ENCODE peak calls at places on chromosomes 7 and 10, in eight cellular contexts. W is tibial nerve, U is thoracic aorta, T is astrocyte of the cerebellum, Y is mesothelial cell of epicardium, J is GM06990, L is cardiac fibroblast, N is endodermal cell. X is an unnamed sample.
A peak's percentile ranks its signal among the peaks of the same experiment; 100 is the strongest.

GRCh38 chr7:42071372-42072261 is 165.4 kb downstream of the GLI3 start:
- DNase-seq in Y (no peak), J (no peak), L (peak; percentile 72), T (peak; percentile 9), U (no peak), W (no peak), N (no peak), X (no peak)

GRCh38 chr10:103416436-103417147 is 20.2 kb downstream of the PDCD11 start:
- DNase-seq in W (peak; percentile 93), T (peak; percentile 50), U (peak; percentile 43), N (peak; percentile 76), Y (no peak), J (peak; percentile 26), L (peak; percentile 84), X (peak; percentile 75)

GRCh38 chr10:86290933-86291615 is 75.5 kb downstream of the GRID1 start:
- DNase-seq in Y (no peak), J (no peak), T (no peak), N (peak; percentile 30), W (no peak), U (no peak), L (no peak), X (peak; percentile 57)

GRCh38 chr10:43226441-43226840 is 40.4 kb downstream of the RASGEF1A start:
- DNase-seq in U (no peak), W (no peak), Y (no peak), J (no peak), N (peak; percentile 24), T (no peak), L (no peak), X (peak; percentile 74)

GRCh38 chr7:38502848-38503247 is 128.3 kb downstream of the AMPH start:
- DNase-seq in T (no peak), W (no peak), U (no peak), Y (no peak), N (no peak), L (no peak), J (no peak), X (no peak)

GRCh38 chr10:132185601-132186487 is 904 bp upstream of the DPYSL4 start:
- DNase-seq in T (no peak), J (no peak), N (peak; percentile 87), U (no peak), Y (no peak), L (peak; percentile 32), W (no peak), X (no peak)

GRCh38 chr10:110040767-110041478 is 33.1 kb downstream of the ADD3 start:
- DNase-seq in N (no peak), U (no peak), L (no peak), W (no peak), T (no peak), J (no peak), Y (no peak), X (no peak)

GRCh38 chr7:138661236-138661635 is 39.9 kb downstream of the SVOPL start:
- DNase-seq in Y (no peak), U (no peak), J (no peak), W (no peak), N (no peak), T (no peak), L (no peak), X (no peak)

GRCh38 chr7:68576366-68576765 is 1021.9 kb upstream of the AUTS2 start:
- DNase-seq in N (no peak), U (no peak), W (no peak), L (no peak), Y (no peak), J (no peak), T (no peak), X (no peak)

GRCh38 chr7:130009848-130010688 is 41.1 kb downstream of the ZC3HC1 start:
- DNase-seq in J (peak; percentile 62), T (no peak), Y (no peak), N (peak; percentile 55), W (no peak), U (no peak), L (peak; percentile 78), X (no peak)

GRCh38 chr7:51256916-51257315 is 59.7 kb downstream of the COBL start:
- DNase-seq in J (no peak), W (no peak), L (no peak), U (no peak), T (no peak), N (peak; percentile 14), Y (no peak), X (peak; percentile 34)

GRCh38 chr10:130003787-130004613 is 39.9 kb upstream of the EBF3 start:
- DNase-seq in L (no peak), T (no peak), U (no peak), J (no peak), Y (no peak), N (no peak), W (no peak), X (peak; percentile 66)

GRCh38 chr10:78299861-78300453 is 266.3 kb downstream of the RPS24 start:
- DNase-seq in T (no peak), U (no peak), J (no peak), N (no peak), L (no peak), W (no peak), Y (no peak), X (no peak)

GRCh38 chr7:18648849-18649758 is 153.6 kb downstream of the HDAC9 start:
- DNase-seq in L (peak; percentile 13), N (no peak), Y (no peak), U (no peak), W (no peak), T (no peak), J (no peak), X (no peak)

GRCh38 chr10:133327651-133328357 is 8.9 kb downstream of the CALY start:
- DNase-seq in J (no peak), U (no peak), Y (no peak), L (no peak), T (no peak), N (peak; percentile 58), W (no peak), X (no peak)

GRCh38 chr10:76333331-76333730 is 901.9 kb downstream of the LRMDA start:
- DNase-seq in J (no peak), U (no peak), N (no peak), Y (no peak), W (no peak), T (no peak), L (no peak), X (no peak)

GRCh38 chr7:23863209-23863798 is 153.3 kb downstream of the STK31 start:
- DNase-seq in Y (no peak), W (no peak), N (peak; percentile 60), T (peak; percentile 31), U (no peak), J (no peak), L (peak; percentile 39), X (no peak)

GRCh38 chr7:101378808-101379207 is 16.1 kb downstream of the COL26A1 start:
- DNase-seq in J (no peak), L (peak; percentile 40), U (no peak), W (no peak), N (peak; percentile 84), T (no peak), Y (peak; percentile 27), X (no peak)

GRCh38 chr7:48084727-48085432 is 4.2 kb upstream of the UPP1 start:
- DNase-seq in T (peak; percentile 98), W (peak; percentile 90), Y (no peak), N (peak; percentile 70), J (peak; percentile 72), U (peak; percentile 86), L (peak; percentile 99), X (peak; percentile 80)

GRCh38 chr10:80477813-80478212 is 23.7 kb downstream of the TSPAN14 start:
- DNase-seq in U (no peak), T (no peak), W (no peak), Y (no peak), L (peak; percentile 62), N (no peak), J (no peak), X (peak; percentile 20)

GRCh38 chr10:6912424-6912823 is 332.3 kb upstream of the PRKCQ start:
- DNase-seq in U (no peak), J (peak; percentile 41), L (peak; percentile 69), W (no peak), N (no peak), T (no peak), Y (no peak), X (no peak)

GRCh38 chr10:132366499-132366898 is 30.5 kb upstream of the PWWP2B start:
- DNase-seq in N (no peak), Y (no peak), T (no peak), W (no peak), J (no peak), L (no peak), U (no peak), X (peak; percentile 77)

GRCh38 chr7:129530881-129531391 is 28.6 kb downstream of the SMKR1 start:
- DNase-seq in J (no peak), L (peak; percentile 35), W (no peak), N (no peak), Y (no peak), U (no peak), T (no peak), X (no peak)

GRCh38 chr10:32963102-32963501 is 5.1 kb upstream of the ITGB1 start:
- DNase-seq in J (no peak), N (no peak), Y (no peak), W (no peak), L (peak; percentile 82), U (no peak), T (no peak), X (no peak)

GRCh38 chr10:32960022-32960421 is 2.0 kb upstream of the ITGB1 start:
- DNase-seq in Y (no peak), T (no peak), W (no peak), U (no peak), N (no peak), J (no peak), L (no peak), X (no peak)

GRCh38 chr10:32961343-32961891 is 3.4 kb upstream of the ITGB1 start:
- DNase-seq in Y (no peak), J (no peak), N (no peak), L (no peak), T (no peak), U (no peak), W (no peak), X (no peak)

GRCh38 chr10:32962541-32962940 is 4.5 kb upstream of the ITGB1 start:
- DNase-seq in J (no peak), L (no peak), T (no peak), Y (no peak), U (no peak), N (no peak), W (no peak), X (no peak)

GRCh38 chr10:32961892-32962369 is 3.9 kb upstream of the ITGB1 start:
- DNase-seq in N (no peak), U (peak; percentile 14), W (no peak), Y (no peak), T (no peak), L (peak; percentile 91), J (no peak), X (no peak)
- TF ChIP-seq CTCF in N (no peak), U (no peak), W (no peak), Y (no peak), T (no peak), L (peak; percentile 31), J (no peak), X (no peak)

GRCh38 chr10:84214612-84215235 is 10.6 kb downstream of the LRIT2 start:
- DNase-seq in J (no peak), T (no peak), W (no peak), N (peak; percentile 91), Y (no peak), U (no peak), L (no peak), X (peak; percentile 60)
- TF ChIP-seq CTCF in J (peak; percentile 84), T (peak; percentile 32), W (no peak), N (peak; percentile 78), Y (peak; percentile 29), U (no peak), L (peak; percentile 31), X (no peak)

GRCh38 chr10:37707829-37708578 is 149.4 kb downstream of the ZNF248 start:
- DNase-seq in W (no peak), T (no peak), Y (no peak), L (no peak), U (no peak), J (no peak), N (no peak), X (no peak)
- TF ChIP-seq CTCF in W (no peak), T (no peak), Y (no peak), L (no peak), U (no peak), J (no peak), N (no peak), X (no peak)

GRCh38 chr10:53315709-53316108 is 543.1 kb upstream of the MBL2 start:
- DNase-seq in Y (no peak), J (no peak), L (no peak), U (no peak), N (no peak), T (no peak), W (no peak), X (no peak)
- TF ChIP-seq CTCF in Y (no peak), J (no peak), L (no peak), U (no peak), N (peak; percentile 15), T (no peak), W (no peak), X (no peak)

X was measured in lower leg skin.